ENCODE peak calls at places on chromosomes 2 and 18, in five cellular contexts. Y, N, H, K and G are unnamed samples.

GRCh38 chr2:137644689-137645088 is 319.6 kb upstream of the HNMT start:
- DNase-seq in Y (no peak), N (no peak), H (no peak), K (no peak), G (no peak)

GRCh38 chr2:38619458-38620164 is 16.9 kb upstream of the HNRNPLL start:
- DNase-seq in Y (no peak), N (no peak), H (no peak), K (no peak), G (no peak)

GRCh38 chr2:121074322-121074932 is 210.6 kb downstream of the TFCP2L1 start:
- DNase-seq in Y (no peak), N (peak; percentile 90), H (no peak), K (no peak), G (no peak)

GRCh38 chr18:74450626-74451025 is 6.5 kb downstream of the DIPK1C start:
- DNase-seq in Y (no peak), N (no peak), H (no peak), K (no peak), G (peak; percentile 71)

GRCh38 chr2:235614176-235614860 is 120.5 kb downstream of the AGAP1 start:
- DNase-seq in Y (no peak), N (no peak), H (no peak), K (peak; percentile 53), G (no peak)

GRCh38 chr2:84939426-84940087 is 31.4 kb upstream of the KCMF1 start:
- DNase-seq in Y (no peak), N (no peak), H (peak; percentile 64), K (no peak), G (no peak)

GRCh38 chr2:131413148-131413747 is 49.3 kb upstream of the RAB6D start:
- DNase-seq in Y (no peak), N (no peak), H (no peak), K (no peak), G (no peak)

GRCh38 chr18:66646622-66647021 is 42.7 kb upstream of the CDH19 start:
- DNase-seq in Y (no peak), N (no peak), H (no peak), K (no peak), G (no peak)

GRCh38 chr2:232028071-232028470 is 66.6 kb downstream of the DIS3L2 start:
- DNase-seq in Y (no peak), N (no peak), H (no peak), K (no peak), G (no peak)

GRCh38 chr2:169258045-169258601 is 104.2 kb downstream of the LRP2 start:
- DNase-seq in Y (no peak), N (no peak), H (no peak), K (no peak), G (no peak)

GRCh38 chr18:13909141-13909540 is 6.2 kb downstream of the MC2R start:
- DNase-seq in Y (no peak), N (no peak), H (no peak), K (no peak), G (no peak)

GRCh38 chr2:42118759-42119569 is 50.2 kb upstream of the EML4 start:
- DNase-seq in Y (no peak), N (no peak), H (no peak), K (no peak), G (no peak)

GRCh38 chr2:45631319-45631718 is 20.2 kb upstream of the PRKCE start:
- DNase-seq in Y (no peak), N (no peak), H (no peak), K (no peak), G (no peak)

GRCh38 chr2:121519153-121519552 is 11.5 kb upstream of the RNU4ATAC start:
- DNase-seq in Y (no peak), N (no peak), H (no peak), K (no peak), G (no peak)

GRCh38 chr18:78512080-78512601 is 467.5 kb upstream of the SALL3 start:
- DNase-seq in Y (no peak), N (no peak), H (no peak), K (no peak), G (peak; percentile 74)

GRCh38 chr2:128379021-128380005 is 60.6 kb upstream of the HS6ST1 start:
- DNase-seq in Y (no peak), N (peak; percentile 75), H (peak; percentile 33), K (peak; percentile 45), G (no peak)

GRCh38 chr2:181456660-181457120 is 496 bp upstream of the ITGA4 start:
- DNase-seq in Y (no peak), N (peak; percentile 78), H (peak; percentile 47), K (peak; percentile 30), G (peak; percentile 68)

GRCh38 chr2:33058716-33059451 is 112.1 kb downstream of the LTBP1 start:
- DNase-seq in Y (no peak), N (no peak), H (no peak), K (no peak), G (no peak)

GRCh38 chr2:200432296-200432695 is 77.6 kb downstream of the KCTD18 start:
- DNase-seq in Y (no peak), N (no peak), H (no peak), K (no peak), G (no peak)

GRCh38 chr18:2984703-2985261 is 28.2 kb downstream of the LPIN2 start:
- DNase-seq in Y (no peak), N (no peak), H (peak; percentile 63), K (no peak), G (no peak)

GRCh38 chr2:121285077-121285449 is at the start of gene TFCP2L1:
- DNase-seq in Y (peak; percentile 34), N (peak; percentile 86), H (peak; percentile 83), K (no peak), G (no peak)

GRCh38 chr2:85697096-85697495 is 2.9 kb downstream of the GNLY start:
- DNase-seq in Y (no peak), N (no peak), H (no peak), K (no peak), G (no peak)

GRCh38 chr2:95361216-95361980 is 41.1 kb upstream of the FAHD2A start:
- DNase-seq in Y (no peak), N (peak; percentile 23), H (no peak), K (peak; percentile 12), G (no peak)

GRCh38 chr2:173984866-173985588 is 19.9 kb upstream of the SP3 start:
- DNase-seq in Y (no peak), N (no peak), H (peak; percentile 33), K (no peak), G (no peak)

GRCh38 chr18:48834421-48835011 is 116.2 kb downstream of the SMAD7 start:
- DNase-seq in Y (no peak), N (peak; percentile 80), H (peak; percentile 56), K (peak; percentile 91), G (peak; percentile 92)

GRCh38 chr18:6106116-6106645 is 210.9 kb upstream of the TMEM200C start:
- DNase-seq in Y (no peak), N (no peak), H (no peak), K (no peak), G (no peak)

GRCh38 chr2:62188416-62188815 is 7.5 kb upstream of the B3GNT2 start:
- DNase-seq in Y (no peak), N (no peak), H (no peak), K (no peak), G (no peak)

GRCh38 chr2:171272039-171272438 is 111.3 kb upstream of the TLK1 start:
- DNase-seq in Y (no peak), N (peak; percentile 76), H (peak; percentile 43), K (peak; percentile 41), G (no peak)

GRCh38 chr2:68185541-68186164 is 28.0 kb downstream of the PNO1 start:
- DNase-seq in Y (peak; percentile 20), N (peak; percentile 88), H (no peak), K (no peak), G (no peak)

GRCh38 chr2:23618696-23619530 is 233.9 kb downstream of the KLHL29 start:
- DNase-seq in Y (no peak), N (no peak), H (no peak), K (no peak), G (no peak)

GRCh38 chr2:23616630-23617029 is 231.7 kb downstream of the KLHL29 start:
- DNase-seq in Y (no peak), N (no peak), H (no peak), K (peak; percentile 39), G (no peak)

GRCh38 chr2:23617817-23618216 is 232.8 kb downstream of the KLHL29 start:
- DNase-seq in Y (no peak), N (no peak), H (no peak), K (peak; percentile 48), G (no peak)

GRCh38 chr2:23618265-23618664 is 233.3 kb downstream of the KLHL29 start:
- DNase-seq in Y (no peak), N (no peak), H (no peak), K (no peak), G (no peak)

DNA sequence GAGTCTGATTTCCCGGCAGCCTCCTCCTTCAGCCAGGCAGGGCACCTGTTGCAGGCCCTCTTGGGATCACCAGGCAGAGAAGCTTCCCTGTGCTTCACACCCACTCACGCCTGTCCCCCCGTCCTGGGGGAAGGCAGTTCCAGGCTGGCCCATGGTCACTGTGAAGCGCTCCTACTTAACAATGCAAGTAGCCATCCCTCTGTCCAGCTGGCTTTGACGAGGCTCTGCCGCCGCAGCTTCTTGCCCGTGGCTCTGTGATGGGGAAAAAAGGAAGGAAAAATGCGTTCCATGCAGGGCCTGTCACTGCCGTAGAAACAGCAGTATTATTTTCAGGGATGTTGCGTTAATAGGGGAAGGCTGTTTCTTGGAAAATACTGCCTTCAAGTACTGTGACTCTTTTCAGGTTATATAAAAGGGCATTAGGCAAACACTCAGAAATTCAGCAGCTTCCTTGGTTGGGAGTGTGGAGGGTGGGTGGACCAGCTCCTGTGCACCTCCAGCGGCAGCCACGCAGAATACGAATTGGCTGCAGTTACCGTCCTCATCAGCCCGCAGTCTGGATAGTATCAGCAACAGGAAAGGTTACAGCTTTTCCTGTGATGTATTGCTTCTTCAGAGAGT is 232.3 kb downstream of the KLHL29 start:
- DNase-seq in Y (no peak), N (no peak), H (no peak), K (peak; percentile 73), G (no peak)
- TF ChIP-seq CTCF in Y (no peak), N (no peak), H (no peak), K (peak; percentile 63), G (no peak)

GRCh38 chr18:47775961-47776360 is 154.5 kb downstream of the SMAD2 start:
- DNase-seq in Y (no peak), N (no peak), H (no peak), K (no peak), G (no peak)
- TF ChIP-seq CTCF in Y (no peak), N (peak; percentile 53), H (no peak), K (no peak), G (no peak)

DNA sequence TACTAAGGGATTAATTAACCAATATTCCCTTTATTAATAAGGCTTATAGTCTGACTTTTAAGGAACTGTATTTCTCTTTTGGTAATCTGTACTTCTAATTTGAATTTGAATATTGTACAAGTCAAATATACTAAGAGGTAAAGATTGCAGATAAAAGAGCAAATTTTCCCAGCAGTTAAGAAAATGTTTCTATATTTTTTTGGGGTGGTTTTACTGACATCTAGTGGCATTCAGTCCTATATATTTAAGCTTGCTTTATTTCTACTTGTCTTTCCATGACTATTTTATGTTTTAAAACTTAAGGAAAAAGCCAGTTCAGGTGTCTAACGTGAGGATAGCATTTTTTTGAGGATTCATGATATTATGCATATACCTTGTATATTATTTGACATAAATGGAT is 41.6 kb downstream of the TDRD15 start:
- DNase-seq in Y (no peak), N (no peak), H (no peak), K (no peak), G (no peak)
- TF ChIP-seq CTCF in Y (peak; percentile 46), N (peak; percentile 66), H (no peak), K (no peak), G (peak; percentile 43)

DNA sequence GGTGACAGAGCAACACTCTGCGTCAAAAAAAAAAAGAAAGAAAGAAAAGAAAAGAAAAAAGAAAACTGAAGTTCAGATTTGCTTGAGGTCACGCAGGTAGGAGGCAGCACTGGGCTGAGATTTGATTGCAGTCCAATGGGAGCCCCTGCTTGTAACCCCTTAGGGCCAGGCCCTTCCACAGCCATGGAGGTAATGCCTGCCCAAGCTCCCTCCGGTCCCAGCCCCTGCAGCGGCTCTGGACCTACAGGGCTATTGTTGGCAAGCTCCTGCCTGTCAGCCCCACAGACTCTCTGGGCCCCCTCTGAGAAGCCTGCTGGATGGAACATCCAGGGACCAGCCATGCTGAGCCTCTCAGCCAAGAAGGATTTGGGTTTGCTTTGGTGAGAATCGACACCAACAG is 12.2 kb downstream of the ZFP36L2 start:
- DNase-seq in Y (no peak), N (peak; percentile 77), H (no peak), K (no peak), G (no peak)
- TF ChIP-seq CTCF in Y (no peak), N (peak; percentile 67), H (no peak), K (no peak), G (no peak)